ENCODE peak calls at places on chromosome 11, in seven cellular contexts. One of them, this sample, is unnamed.

GRCh38 chr11:3959015-3959917 is 103.8 kb downstream of the STIM1 start:
- DNase-seq in spleen: no peak
- DNase-seq in AG04450: no peak
- DNase-seq in IMR-90: peak; percentile 71
- DNase-seq in cardiac fibroblast: peak; percentile 42
- DNase-seq in left ventricle myocardium inferior: no peak
- DNase-seq in ascending aorta: no peak
- DNase-seq in this sample: peak; percentile 71

GRCh38 chr11:60871378-60872061 is 4.2 kb downstream of the ZP1 start:
- DNase-seq in left ventricle myocardium inferior: peak; percentile 58
- DNase-seq in AG04450: no peak
- DNase-seq in IMR-90: peak; percentile 42
- DNase-seq in spleen: peak; percentile 41
- DNase-seq in cardiac fibroblast: peak; percentile 71
- DNase-seq in ascending aorta: no peak
- DNase-seq in this sample: peak; percentile 27

GRCh38 chr11:133681901-133682300 is 149.6 kb upstream of the OPCML start:
- DNase-seq in spleen: no peak
- DNase-seq in left ventricle myocardium inferior: no peak
- DNase-seq in AG04450: no peak
- DNase-seq in IMR-90: no peak
- DNase-seq in cardiac fibroblast: no peak
- DNase-seq in ascending aorta: no peak
- DNase-seq in this sample: no peak

GRCh38 chr11:60594998-60595637 is 79.9 kb downstream of the MS4A13 start:
- DNase-seq in cardiac fibroblast: no peak
- DNase-seq in AG04450: no peak
- DNase-seq in left ventricle myocardium inferior: no peak
- DNase-seq in spleen: no peak
- DNase-seq in IMR-90: no peak
- DNase-seq in ascending aorta: no peak
- DNase-seq in this sample: no peak

GRCh38 chr11:44977493-44977984 is 26.9 kb upstream of the TP53I11 start:
- DNase-seq in ascending aorta: no peak
- DNase-seq in IMR-90: peak; percentile 14
- DNase-seq in AG04450: no peak
- DNase-seq in spleen: no peak
- DNase-seq in left ventricle myocardium inferior: no peak
- DNase-seq in cardiac fibroblast: peak; percentile 68
- DNase-seq in this sample: peak; percentile 65

GRCh38 chr11:83449338-83449913 is 163.3 kb upstream of the CCDC90B start:
- DNase-seq in AG04450: no peak
- DNase-seq in IMR-90: no peak
- DNase-seq in cardiac fibroblast: no peak
- DNase-seq in ascending aorta: no peak
- DNase-seq in spleen: no peak
- DNase-seq in left ventricle myocardium inferior: no peak
- DNase-seq in this sample: no peak

GRCh38 chr11:4891996-4892640 is 10.4 kb downstream of the OR51T1 start:
- DNase-seq in ascending aorta: no peak
- DNase-seq in AG04450: peak; percentile 77
- DNase-seq in spleen: no peak
- DNase-seq in IMR-90: peak; percentile 93
- DNase-seq in left ventricle myocardium inferior: no peak
- DNase-seq in cardiac fibroblast: peak; percentile 92
- DNase-seq in this sample: no peak

GRCh38 chr11:6876914-6877313 is 489 bp downstream of the OR10A4 start:
- DNase-seq in left ventricle myocardium inferior: no peak
- DNase-seq in spleen: no peak
- DNase-seq in cardiac fibroblast: no peak
- DNase-seq in IMR-90: no peak
- DNase-seq in AG04450: no peak
- DNase-seq in ascending aorta: no peak
- DNase-seq in this sample: no peak

GRCh38 chr11:58330861-58331260 is 28.0 kb downstream of the OR5B17 start:
- DNase-seq in AG04450: peak; percentile 29
- DNase-seq in IMR-90: peak; percentile 80
- DNase-seq in spleen: no peak
- DNase-seq in left ventricle myocardium inferior: no peak
- DNase-seq in cardiac fibroblast: no peak
- DNase-seq in ascending aorta: no peak
- DNase-seq in this sample: no peak

GRCh38 chr11:18705651-18706281 is 7.2 kb downstream of the TMEM86A start:
- DNase-seq in left ventricle myocardium inferior: peak; percentile 36
- DNase-seq in spleen: peak; percentile 86
- DNase-seq in IMR-90: no peak
- DNase-seq in ascending aorta: no peak
- DNase-seq in cardiac fibroblast: no peak
- DNase-seq in AG04450: no peak
- DNase-seq in this sample: no peak

GRCh38 chr11:122843281-122844150 is 5.2 kb downstream of the CRTAM start:
- DNase-seq in spleen: no peak
- DNase-seq in ascending aorta: no peak
- DNase-seq in cardiac fibroblast: no peak
- DNase-seq in IMR-90: no peak
- DNase-seq in AG04450: no peak
- DNase-seq in left ventricle myocardium inferior: no peak
- DNase-seq in this sample: no peak

GRCh38 chr11:36487619-36488018 is 22.5 kb downstream of the TRAF6 start:
- DNase-seq in spleen: no peak
- DNase-seq in IMR-90: no peak
- DNase-seq in left ventricle myocardium inferior: no peak
- DNase-seq in ascending aorta: no peak
- DNase-seq in cardiac fibroblast: no peak
- DNase-seq in AG04450: no peak
- DNase-seq in this sample: no peak

GRCh38 chr11:109862808-109863207 is 230.4 kb upstream of the ZC3H12C start:
- DNase-seq in ascending aorta: no peak
- DNase-seq in IMR-90: no peak
- DNase-seq in cardiac fibroblast: no peak
- DNase-seq in left ventricle myocardium inferior: no peak
- DNase-seq in AG04450: no peak
- DNase-seq in spleen: no peak
- DNase-seq in this sample: no peak

GRCh38 chr11:114121744-114122504 is 62.4 kb downstream of the ZBTB16 start:
- DNase-seq in IMR-90: no peak
- DNase-seq in ascending aorta: no peak
- DNase-seq in cardiac fibroblast: no peak
- DNase-seq in spleen: no peak
- DNase-seq in AG04450: no peak
- DNase-seq in left ventricle myocardium inferior: no peak
- DNase-seq in this sample: no peak

GRCh38 chr11:114124601-114125144 is 65.2 kb downstream of the ZBTB16 start:
- DNase-seq in AG04450: no peak
- DNase-seq in spleen: no peak
- DNase-seq in cardiac fibroblast: no peak
- DNase-seq in ascending aorta: no peak
- DNase-seq in IMR-90: no peak
- DNase-seq in left ventricle myocardium inferior: no peak
- DNase-seq in this sample: no peak

GRCh38 chr11:114125531-114125930 is 66.0 kb downstream of the ZBTB16 start:
- DNase-seq in AG04450: no peak
- DNase-seq in cardiac fibroblast: no peak
- DNase-seq in ascending aorta: no peak
- DNase-seq in IMR-90: no peak
- DNase-seq in left ventricle myocardium inferior: no peak
- DNase-seq in spleen: no peak
- DNase-seq in this sample: no peak

GRCh38 chr11:114122668-114123067 is 63.2 kb downstream of the ZBTB16 start:
- DNase-seq in left ventricle myocardium inferior: no peak
- DNase-seq in ascending aorta: no peak
- DNase-seq in spleen: no peak
- DNase-seq in cardiac fibroblast: no peak
- DNase-seq in AG04450: no peak
- DNase-seq in IMR-90: no peak
- DNase-seq in this sample: no peak

GRCh38 chr11:114123692-114124330 is 64.3 kb downstream of the ZBTB16 start:
- DNase-seq in spleen: no peak
- DNase-seq in AG04450: no peak
- DNase-seq in left ventricle myocardium inferior: no peak
- DNase-seq in ascending aorta: no peak
- DNase-seq in cardiac fibroblast: no peak
- DNase-seq in IMR-90: no peak
- DNase-seq in this sample: no peak
- H3K4me3 ChIP-seq in spleen: no peak overlapping the region
- H3K4me3 ChIP-seq in AG04450: no peak overlapping the region
- H3K4me3 ChIP-seq in left ventricle myocardium inferior: no peak overlapping the region
- H3K4me3 ChIP-seq in ascending aorta: no peak overlapping the region
- H3K4me3 ChIP-seq in cardiac fibroblast: no peak overlapping the region
- H3K4me3 ChIP-seq in IMR-90: no peak overlapping the region
- H3K4me3 ChIP-seq in this sample: no peak overlapping the region

DNA sequence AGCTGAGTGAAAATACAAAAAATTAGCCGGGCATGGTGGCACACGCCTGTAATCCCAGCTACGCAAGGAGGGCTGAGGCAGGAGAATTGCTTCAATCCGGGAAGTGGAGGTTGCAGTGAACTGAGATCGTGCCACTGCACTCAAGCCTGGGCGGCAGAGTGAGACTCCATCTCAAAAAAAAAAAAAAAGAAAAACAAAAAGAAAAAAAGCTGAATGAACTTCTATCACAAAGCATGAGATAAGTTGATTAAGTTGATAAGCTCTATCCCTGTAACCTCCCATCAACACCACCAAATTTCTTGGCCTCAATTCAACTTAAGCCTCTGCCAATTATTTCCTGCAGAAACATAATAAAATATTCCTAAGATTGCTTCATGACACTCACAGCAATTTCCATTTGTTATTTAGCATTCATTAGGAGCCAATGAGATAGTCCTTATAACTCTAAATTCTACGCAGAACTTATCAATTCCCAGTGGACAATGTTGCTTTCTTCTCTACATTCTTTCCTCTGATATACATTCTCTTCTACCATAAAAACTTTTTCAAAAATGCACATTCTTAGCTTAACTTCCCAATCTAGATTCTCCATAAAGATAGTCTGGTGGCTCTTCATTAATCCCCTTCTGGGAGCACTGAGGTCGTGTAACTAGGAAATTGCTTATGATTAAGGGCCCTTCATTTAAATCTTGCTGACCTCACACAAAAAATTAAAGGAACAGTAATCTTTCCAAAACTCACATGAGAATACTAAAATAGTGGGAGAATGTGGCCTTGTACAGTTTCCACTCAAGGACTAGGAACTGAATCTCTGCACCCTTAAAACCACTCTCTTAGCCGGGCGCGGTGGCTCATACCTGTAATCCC is 2.9 kb downstream of the AMBRA1 start:
- DNase-seq in ascending aorta: no peak
- DNase-seq in cardiac fibroblast: no peak
- DNase-seq in IMR-90: no peak
- DNase-seq in AG04450: no peak
- DNase-seq in spleen: no peak
- DNase-seq in left ventricle myocardium inferior: no peak
- DNase-seq in this sample: no peak
- H3K4me3 ChIP-seq in ascending aorta: peak overlapping the region; percentile 85
- H3K4me3 ChIP-seq in cardiac fibroblast: no peak overlapping the region
- H3K4me3 ChIP-seq in IMR-90: no peak overlapping the region
- H3K4me3 ChIP-seq in AG04450: no peak overlapping the region
- H3K4me3 ChIP-seq in spleen: peak overlapping the region; percentile 11
- H3K4me3 ChIP-seq in left ventricle myocardium inferior: peak overlapping the region; percentile 31
- H3K4me3 ChIP-seq in this sample: peak overlapping the region; percentile 41

GRCh38 chr11:125166347-125166841 is 1.8 kb downstream of the PKNOX2 start:
- DNase-seq in cardiac fibroblast: peak; percentile 52
- DNase-seq in left ventricle myocardium inferior: peak; percentile 24
- DNase-seq in IMR-90: no peak
- DNase-seq in AG04450: no peak
- DNase-seq in spleen: no peak
- DNase-seq in ascending aorta: no peak
- DNase-seq in this sample: no peak

GRCh38 chr11:125164422-125165110 is at the start of gene PKNOX2:
- DNase-seq in spleen: peak; percentile 88
- DNase-seq in AG04450: no peak
- DNase-seq in IMR-90: peak; percentile 67
- DNase-seq in cardiac fibroblast: peak; percentile 88
- DNase-seq in ascending aorta: no peak
- DNase-seq in left ventricle myocardium inferior: peak; percentile 82
- DNase-seq in this sample: peak; percentile 60

GRCh38 chr11:125166903-125167291 is 2.3 kb downstream of the PKNOX2 start:
- DNase-seq in ascending aorta: no peak
- DNase-seq in spleen: no peak
- DNase-seq in IMR-90: no peak
- DNase-seq in cardiac fibroblast: no peak
- DNase-seq in AG04450: no peak
- DNase-seq in left ventricle myocardium inferior: no peak
- DNase-seq in this sample: no peak

GRCh38 chr11:125165111-125165663 is 636 bp downstream of the PKNOX2 start:
- DNase-seq in IMR-90: peak; percentile 24
- DNase-seq in spleen: no peak
- DNase-seq in ascending aorta: no peak
- DNase-seq in left ventricle myocardium inferior: peak; percentile 36
- DNase-seq in cardiac fibroblast: no peak
- DNase-seq in AG04450: no peak
- DNase-seq in this sample: peak; percentile 14

DNA sequence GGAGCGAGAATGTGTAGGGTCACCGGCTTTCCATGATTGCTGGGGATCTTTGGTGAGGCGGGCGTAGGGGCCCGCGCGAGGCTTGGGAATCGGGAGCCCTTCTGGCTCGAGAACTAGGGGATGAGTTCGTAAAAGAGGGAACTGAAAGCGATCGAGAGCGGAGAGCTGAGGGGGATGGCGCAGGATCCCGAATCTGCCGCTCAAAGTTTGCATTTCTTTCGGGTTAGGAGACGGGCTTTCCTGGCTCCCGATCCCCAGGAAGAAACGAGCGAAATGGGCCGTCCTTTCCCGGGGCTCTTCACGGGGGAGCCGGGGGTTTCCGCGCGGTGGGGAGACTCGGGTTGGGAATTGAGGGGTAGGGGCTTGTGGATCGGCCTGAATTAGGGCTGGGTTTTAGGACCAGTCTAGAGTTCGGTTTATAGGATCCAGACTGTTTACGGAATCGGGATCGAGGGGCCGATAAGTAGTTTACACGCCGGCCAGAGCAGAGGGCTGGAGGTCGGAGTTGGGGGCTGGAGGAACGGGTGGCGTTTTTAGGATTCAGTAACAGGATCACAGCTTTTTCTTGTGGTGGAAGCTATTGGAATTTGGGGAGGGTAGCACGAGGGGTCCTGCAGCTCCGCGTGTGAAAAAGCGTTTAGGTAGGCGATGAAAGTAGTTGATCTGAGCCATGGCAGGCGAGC is 1.3 kb downstream of the PKNOX2 start:
- DNase-seq in IMR-90: peak; percentile 33
- DNase-seq in ascending aorta: no peak
- DNase-seq in AG04450: no peak
- DNase-seq in left ventricle myocardium inferior: no peak
- DNase-seq in spleen: no peak
- DNase-seq in cardiac fibroblast: no peak
- DNase-seq in this sample: no peak
- H3K4me3 ChIP-seq in IMR-90: peak overlapping the region; percentile 65
- H3K4me3 ChIP-seq in ascending aorta: peak overlapping the region; percentile 52
- H3K4me3 ChIP-seq in AG04450: peak overlapping the region; percentile 72
- H3K4me3 ChIP-seq in left ventricle myocardium inferior: peak overlapping the region; percentile 83
- H3K4me3 ChIP-seq in spleen: peak overlapping the region; percentile 62
- H3K4me3 ChIP-seq in cardiac fibroblast: peak overlapping the region; percentile 63
- H3K4me3 ChIP-seq in this sample: no peak overlapping the region

GRCh38 chr11:124738713-124739478 is 846 bp upstream of the NRGN start:
- DNase-seq in cardiac fibroblast: no peak
- DNase-seq in AG04450: no peak
- DNase-seq in left ventricle myocardium inferior: no peak
- DNase-seq in ascending aorta: no peak
- DNase-seq in IMR-90: no peak
- DNase-seq in spleen: peak; percentile 72
- DNase-seq in this sample: no peak
- H3K4me3 ChIP-seq in cardiac fibroblast: peak overlapping the region; percentile 58
- H3K4me3 ChIP-seq in AG04450: peak overlapping the region; percentile 65
- H3K4me3 ChIP-seq in left ventricle myocardium inferior: peak overlapping the region; percentile 76
- H3K4me3 ChIP-seq in ascending aorta: no peak overlapping the region
- H3K4me3 ChIP-seq in IMR-90: peak overlapping the region; percentile 49
- H3K4me3 ChIP-seq in spleen: peak overlapping the region; percentile 59
- H3K4me3 ChIP-seq in this sample: no peak overlapping the region

This sample was measured in NB4.